ENCODE peak calls at places on chromosomes 1 and 21, in five cellular contexts. Y is nephron progenitor cell, R is COR-L47, Q is caudate nucleus, P is aorta. O is an unnamed sample.

GRCh38 chr21:37204580-37204979 is 62.6 kb downstream of the VPS26C start:
- DNase-seq in Y (no peak), R (no peak), Q (no peak), P (no peak), O (no peak)

GRCh38 chr1:6471086-6471841 is 5.3 kb upstream of the TNFRSF25 start:
- DNase-seq in Y (no peak), R (no peak), Q (no peak), P (no peak), O (no peak)

GRCh38 chr1:52748119-52748518 is 21.9 kb downstream of the ZYG11B start:
- DNase-seq in Y (no peak), R (no peak), Q (no peak), P (no peak), O (no peak)

GRCh38 chr1:101086783-101087182 is 61.2 kb upstream of the DPH5 start:
- DNase-seq in Y (no peak), R (no peak), Q (no peak), P (no peak), O (no peak)

GRCh38 chr1:67811816-67812215 is 21.5 kb downstream of the GNG12 start:
- DNase-seq in Y (no peak), R (no peak), Q (no peak), P (no peak), O (no peak)

GRCh38 chr21:42304556-42305454 is 10.4 kb downstream of the TFF3 start:
- DNase-seq in Y (no peak), R (no peak), Q (no peak), P (no peak), O (no peak)

GRCh38 chr1:29974345-29974744 is 738.0 kb downstream of the PTPRU start:
- DNase-seq in Y (no peak), R (no peak), Q (no peak), P (no peak), O (no peak)

GRCh38 chr1:236750928-236751327 is 44.2 kb upstream of the MTR start:
- DNase-seq in Y (no peak), R (no peak), Q (no peak), P (no peak), O (no peak)

GRCh38 chr1:22406722-22407495 is 44.7 kb upstream of the ZBTB40 start:
- DNase-seq in Y (no peak), R (no peak), Q (no peak), P (no peak), O (no peak)

GRCh38 chr1:9194024-9194423 is 40.5 kb upstream of the H6PD start:
- DNase-seq in Y (no peak), R (no peak), Q (no peak), P (no peak), O (no peak)

GRCh38 chr1:169466259-169467230 is 19.2 kb downstream of the SLC19A2 start:
- DNase-seq in Y (no peak), R (peak), Q (no peak), P (no peak), O (peak)

GRCh38 chr1:224669400-224669799 is 53.3 kb downstream of the CNIH3 start:
- DNase-seq in Y (no peak), R (no peak), Q (no peak), P (no peak), O (no peak)

GRCh38 chr1:17540255-17541001 is 930 bp downstream of the ARHGEF10L start:
- DNase-seq in Y (peak), R (no peak), Q (peak), P (peak), O (no peak)

GRCh38 chr1:115330480-115331013 is 7.5 kb downstream of the NGF start:
- DNase-seq in Y (no peak), R (no peak), Q (no peak), P (peak), O (no peak)

GRCh38 chr1:201622824-201623223 is 83.9 kb downstream of the NAV1 start:
- DNase-seq in Y (no peak), R (no peak), Q (no peak), P (no peak), O (no peak)

GRCh38 chr1:17696417-17697301 is 58.5 kb upstream of the ACTL8 start:
- DNase-seq in Y (peak), R (no peak), Q (no peak), P (no peak), O (no peak)

GRCh38 chr21:40902299-40902698 is 55.3 kb upstream of the DSCAM start:
- DNase-seq in Y (no peak), R (peak), Q (peak), P (no peak), O (no peak)

GRCh38 chr1:3504823-3505155 is 50.3 kb downstream of the ARHGEF16 start:
- DNase-seq in Y (no peak), R (no peak), Q (no peak), P (peak), O (no peak)

GRCh38 chr1:201259476-201260235 is 23.6 kb upstream of the PKP1 start:
- DNase-seq in Y (no peak), R (peak), Q (no peak), P (no peak), O (no peak)

GRCh38 chr1:12095822-12096263 is 32.7 kb downstream of the TNFRSF8 start:
- DNase-seq in Y (no peak), R (no peak), Q (no peak), P (peak), O (peak)

GRCh38 chr1:175191654-175192053 is 922 bp downstream of the KIAA0040 start:
- DNase-seq in Y (no peak), R (no peak), Q (no peak), P (no peak), O (peak)

GRCh38 chr1:117416546-117417117 is 49.4 kb downstream of the MAN1A2 start:
- DNase-seq in Y (no peak), R (no peak), Q (no peak), P (no peak), O (no peak)

GRCh38 chr1:224641030-224641429 is 24.9 kb downstream of the CNIH3 start:
- DNase-seq in Y (no peak), R (peak), Q (no peak), P (no peak), O (no peak)

GRCh38 chr1:195721210-195721971 is 886.8 kb downstream of the KCNT2 start:
- DNase-seq in Y (no peak), R (no peak), Q (no peak), P (no peak), O (no peak)

GRCh38 chr1:17274186-17275170 is 25.6 kb downstream of the PADI3 start:
- DNase-seq in Y (peak), R (peak), Q (no peak), P (no peak), O (no peak)

GRCh38 chr1:47934243-47934805 is 62.9 kb downstream of the TRABD2B start:
- DNase-seq in Y (peak), R (no peak), Q (no peak), P (peak), O (no peak)

GRCh38 chr1:31420716-31421115 is 7.7 kb downstream of the SERINC2 start:
- DNase-seq in Y (no peak), R (no peak), Q (no peak), P (no peak), O (no peak)

GRCh38 chr1:194117582-194117981 is 931.2 kb upstream of the B3GALT2 start:
- DNase-seq in Y (no peak), R (no peak), Q (no peak), P (no peak), O (no peak)

GRCh38 chr1:2174348-2175054 is 20.1 kb downstream of the FAAP20 start:
- DNase-seq in Y (peak), R (peak), Q (no peak), P (no peak), O (no peak)